ENCODE peak calls at places on chromosomes 11 and 22, in ten cellular contexts. N, X, P, R, E, D, Z, G, V and L are unnamed samples.

GRCh38 chr11:75577198-75577597 is 15.1 kb downstream of the SERPINH1 start:
- DNase-seq in N (no peak), X (no peak), P (no peak), R (peak), E (peak), D (no peak), Z (peak), G (peak), V (peak), L (peak)

GRCh38 chr22:19747574-19747973 is 13.0 kb upstream of the TBX1 start:
- DNase-seq in N (no peak), X (no peak), P (no peak), R (no peak), E (no peak), D (no peak), Z (no peak), G (no peak), V (no peak), L (no peak)

GRCh38 chr11:9565822-9566560 is 7.5 kb upstream of the WEE1 start:
- DNase-seq in N (peak), X (peak), P (no peak), R (peak), E (peak), D (peak), Z (peak), G (peak), V (no peak), L (peak)

GRCh38 chr11:62851807-62852522 is 12.6 kb upstream of the WDR74 start:
- DNase-seq in N (no peak), X (peak), P (no peak), R (no peak), E (no peak), D (no peak), Z (no peak), G (no peak), V (no peak), L (no peak)

GRCh38 chr11:57248780-57249383 is 11.8 kb upstream of the APLNR start:
- DNase-seq in N (peak), X (peak), P (peak), R (peak), E (peak), D (peak), Z (peak), G (peak), V (peak), L (peak)

GRCh38 chr11:26841818-26842457 is 120.1 kb upstream of the SLC5A12 start:
- DNase-seq in N (no peak), X (no peak), P (no peak), R (no peak), E (no peak), D (no peak), Z (peak), G (no peak), V (no peak), L (no peak)

GRCh38 chr11:5596611-5597201 is at the start of gene TRIM6:
- DNase-seq in N (peak), X (no peak), P (peak), R (peak), E (peak), D (no peak), Z (peak), G (peak), V (peak), L (peak)

GRCh38 chr11:66981976-66982578 is 7.0 kb downstream of the C11orf86 start:
- DNase-seq in N (peak), X (peak), P (no peak), R (peak), E (peak), D (peak), Z (peak), G (peak), V (peak), L (peak)

GRCh38 chr11:67154726-67155125 is 35.7 kb downstream of the KDM2A start:
- DNase-seq in N (no peak), X (no peak), P (no peak), R (no peak), E (no peak), D (no peak), Z (no peak), G (no peak), V (no peak), L (no peak)

GRCh38 chr11:119832536-119832935 is 103.5 kb upstream of the NECTIN1 start:
- DNase-seq in N (no peak), X (peak), P (no peak), R (no peak), E (peak), D (peak), Z (peak), G (peak), V (peak), L (peak)

GRCh38 chr11:115194798-115195101 is 309.5 kb downstream of the CADM1 start:
- DNase-seq in N (no peak), X (no peak), P (no peak), R (no peak), E (no peak), D (no peak), Z (peak), G (no peak), V (no peak), L (no peak)

GRCh38 chr11:14012836-14013235 is 50.3 kb downstream of the SPON1 start:
- DNase-seq in N (no peak), X (no peak), P (no peak), R (no peak), E (no peak), D (no peak), Z (peak), G (no peak), V (no peak), L (no peak)

GRCh38 chr11:115168229-115168671 is 336.0 kb downstream of the CADM1 start:
- DNase-seq in N (peak), X (no peak), P (no peak), R (no peak), E (no peak), D (no peak), Z (no peak), G (no peak), V (no peak), L (no peak)

GRCh38 chr11:133907841-133908241 is 48.9 kb downstream of the IGSF9B start:
- DNase-seq in N (no peak), X (no peak), P (peak), R (no peak), E (no peak), D (no peak), Z (no peak), G (no peak), V (no peak), L (no peak)

GRCh38 chr11:12053606-12054361 is 45.4 kb upstream of the DKK3 start:
- DNase-seq in N (no peak), X (no peak), P (no peak), R (no peak), E (no peak), D (no peak), Z (peak), G (no peak), V (no peak), L (no peak)

GRCh38 chr11:69293819-69294505 is at the start of gene MYEOV:
- DNase-seq in N (no peak), X (peak), P (peak), R (peak), E (peak), D (no peak), Z (no peak), G (peak), V (no peak), L (no peak)

GRCh38 chr22:24108073-24108472 is 73.2 kb upstream of the SUSD2 start:
- DNase-seq in N (no peak), X (no peak), P (no peak), R (no peak), E (no peak), D (no peak), Z (no peak), G (no peak), V (no peak), L (no peak)

GRCh38 chr11:17602105-17603001 is 55.3 kb downstream of the OTOG start:
- DNase-seq in N (no peak), X (no peak), P (peak), R (no peak), E (peak), D (no peak), Z (no peak), G (no peak), V (no peak), L (no peak)

GRCh38 chr11:6568191-6568918 is 35.1 kb downstream of the RRP8 start:
- DNase-seq in N (peak), X (no peak), P (no peak), R (peak), E (peak), D (no peak), Z (peak), G (no peak), V (peak), L (peak)

GRCh38 chr22:27682438-27682837 is 119.1 kb downstream of the MN1 start:
- DNase-seq in N (no peak), X (no peak), P (no peak), R (no peak), E (no peak), D (no peak), Z (no peak), G (no peak), V (no peak), L (no peak)

GRCh38 chr11:121881806-121882205 is 234.2 kb downstream of the BLID start:
- DNase-seq in N (no peak), X (no peak), P (no peak), R (no peak), E (no peak), D (no peak), Z (peak), G (no peak), V (no peak), L (no peak)

GRCh38 chr22:45033136-45033535 is 23.3 kb upstream of the PHF21B start:
- DNase-seq in N (no peak), X (no peak), P (no peak), R (no peak), E (no peak), D (no peak), Z (no peak), G (no peak), V (no peak), L (no peak)

GRCh38 chr11:34044664-34045485 is 6.7 kb upstream of the CAPRIN1 start:
- DNase-seq in N (no peak), X (no peak), P (no peak), R (peak), E (no peak), D (peak), Z (peak), G (no peak), V (no peak), L (peak)

GRCh38 chr11:110106713-110107274 is 13.6 kb downstream of the ZC3H12C start:
- DNase-seq in N (no peak), X (no peak), P (no peak), R (no peak), E (no peak), D (no peak), Z (no peak), G (no peak), V (no peak), L (no peak)
- TF ChIP-seq POLR2A in N (no peak), X (no peak), P (no peak), R (no peak), E (no peak), D (no peak), Z (no peak), G (no peak), V (no peak), L (no peak)

DNA sequence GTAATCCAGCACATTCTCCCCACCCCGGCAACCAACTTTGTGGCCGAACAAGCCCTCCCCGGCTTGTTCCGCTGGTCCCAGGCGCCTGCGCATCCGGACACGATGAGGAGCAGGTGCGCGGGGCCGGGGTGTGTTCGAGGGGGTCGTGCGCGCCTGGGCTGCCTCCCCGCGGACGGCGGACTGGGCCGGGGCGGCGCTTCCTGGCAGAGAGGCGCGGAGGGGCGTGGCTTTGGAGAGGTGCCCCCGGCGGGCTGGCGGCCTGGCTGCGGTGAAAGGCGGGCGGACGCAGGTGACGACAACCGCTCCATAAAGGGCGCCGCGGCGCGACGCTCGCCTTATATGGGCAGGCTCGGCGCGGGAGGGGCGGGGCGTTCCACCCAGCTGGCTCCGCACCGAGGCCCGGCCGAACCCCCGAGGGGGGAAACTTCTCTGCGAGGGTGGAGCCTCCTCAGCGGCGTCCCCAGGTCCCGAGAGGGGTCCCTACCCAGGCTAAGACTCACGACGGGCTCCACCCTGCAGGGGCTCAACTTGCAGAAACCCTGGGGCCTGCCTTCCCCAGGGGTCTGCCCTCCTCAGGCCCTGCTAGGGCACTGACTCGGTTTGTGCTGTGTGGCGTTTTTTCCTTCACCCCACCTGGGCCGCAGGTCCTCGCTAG is 26.4 kb downstream of the TXN2 start:
- DNase-seq in N (peak), X (no peak), P (peak), R (peak), E (peak), D (peak), Z (peak), G (peak), V (peak), L (peak)
- TF ChIP-seq POLR2A in N (peak), X (no peak), P (no peak), R (peak), E (no peak), D (no peak), Z (no peak), G (peak), V (peak), L (peak)

DNA sequence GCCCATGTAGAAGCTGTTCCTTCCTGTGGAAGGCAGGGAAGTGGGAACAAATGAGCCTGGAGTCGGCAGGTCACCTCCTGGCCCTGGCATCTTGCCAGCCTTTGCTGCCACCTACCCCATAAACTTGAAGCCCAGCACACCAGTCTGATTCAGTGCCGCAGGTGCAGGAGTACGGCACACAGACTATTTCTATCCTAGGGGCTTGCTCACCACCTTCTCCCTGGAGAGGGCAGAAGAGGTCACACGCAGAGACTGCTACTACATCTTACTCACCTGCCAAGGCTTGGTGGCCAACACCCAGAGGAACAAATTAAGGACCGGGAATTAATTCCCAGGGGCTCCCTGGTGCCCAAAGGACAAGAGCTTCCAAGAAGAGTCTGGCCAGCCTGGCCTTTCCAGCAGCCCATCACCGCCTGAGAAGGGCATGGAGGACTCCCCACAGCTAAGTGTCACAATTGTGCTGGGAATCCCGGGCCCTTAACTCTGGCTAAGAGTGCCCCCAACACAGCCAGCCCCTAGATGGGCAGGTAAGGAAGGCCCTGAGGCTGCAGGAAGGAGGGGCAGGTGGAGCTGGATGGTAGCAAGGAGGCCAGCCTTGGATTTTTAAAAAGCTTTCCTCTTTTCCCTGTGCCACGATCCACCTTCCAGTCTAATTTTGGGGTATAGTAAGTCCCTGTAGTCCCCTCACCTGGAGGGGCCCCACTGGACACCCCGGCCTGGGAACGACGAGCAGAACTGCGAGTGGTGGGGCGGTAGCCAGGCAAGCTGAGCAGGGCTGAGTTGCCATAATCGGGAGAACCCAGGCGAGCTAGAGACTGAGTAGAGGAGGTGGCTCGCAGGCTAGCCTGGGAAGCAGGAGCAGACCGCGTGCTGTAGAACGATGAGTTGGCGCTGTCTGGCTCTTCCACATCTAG is 6.9 kb downstream of the IL18BP start:
- DNase-seq in N (no peak), X (no peak), P (no peak), R (no peak), E (no peak), D (no peak), Z (no peak), G (no peak), V (no peak), L (no peak)
- TF ChIP-seq POLR2A in N (no peak), X (no peak), P (no peak), R (no peak), E (no peak), D (no peak), Z (no peak), G (no peak), V (no peak), L (no peak)

DNA sequence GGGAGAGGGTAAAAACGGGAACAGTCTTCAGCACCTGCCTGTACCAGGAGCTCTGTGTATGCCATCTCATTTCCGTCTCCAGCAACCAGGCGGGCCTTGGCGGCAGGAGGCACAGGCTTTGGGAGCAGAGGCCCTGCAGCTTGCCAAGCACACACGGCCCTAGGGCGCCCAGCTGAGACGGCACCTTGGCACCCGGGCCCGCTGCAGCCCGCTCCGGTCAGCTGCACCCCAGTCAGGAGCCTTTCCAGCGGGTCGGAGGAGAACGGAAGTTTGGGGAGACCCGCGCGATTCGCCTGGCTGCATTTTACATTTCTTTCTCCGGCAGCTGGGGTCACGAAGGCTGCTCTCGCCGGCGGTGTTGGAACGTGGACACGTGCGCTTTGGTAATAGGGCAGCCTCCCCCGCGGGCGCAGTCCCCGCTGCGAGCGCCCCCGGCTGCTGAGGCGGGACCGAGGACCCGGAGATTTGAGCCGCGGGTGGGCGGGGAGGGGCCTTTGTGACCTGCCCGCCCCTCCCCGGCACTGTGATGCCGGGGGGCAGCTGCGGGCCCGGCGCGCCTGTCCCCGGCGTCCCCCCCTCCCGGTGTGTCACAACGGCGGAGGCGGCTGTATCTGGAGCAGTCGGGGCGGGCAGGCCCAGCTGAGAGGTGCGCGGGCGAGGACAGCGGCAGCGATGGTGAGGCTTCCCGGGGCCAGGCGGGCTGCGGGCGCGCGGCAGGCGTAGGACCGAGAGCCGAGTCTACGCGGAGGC is at the start of gene TUBA8:
- DNase-seq in N (peak), X (no peak), P (peak), R (no peak), E (peak), D (peak), Z (peak), G (peak), V (peak), L (peak)
- TF ChIP-seq POLR2A in N (peak), X (no peak), P (no peak), R (no peak), E (no peak), D (no peak), Z (no peak), G (no peak), V (no peak), L (peak)

DNA sequence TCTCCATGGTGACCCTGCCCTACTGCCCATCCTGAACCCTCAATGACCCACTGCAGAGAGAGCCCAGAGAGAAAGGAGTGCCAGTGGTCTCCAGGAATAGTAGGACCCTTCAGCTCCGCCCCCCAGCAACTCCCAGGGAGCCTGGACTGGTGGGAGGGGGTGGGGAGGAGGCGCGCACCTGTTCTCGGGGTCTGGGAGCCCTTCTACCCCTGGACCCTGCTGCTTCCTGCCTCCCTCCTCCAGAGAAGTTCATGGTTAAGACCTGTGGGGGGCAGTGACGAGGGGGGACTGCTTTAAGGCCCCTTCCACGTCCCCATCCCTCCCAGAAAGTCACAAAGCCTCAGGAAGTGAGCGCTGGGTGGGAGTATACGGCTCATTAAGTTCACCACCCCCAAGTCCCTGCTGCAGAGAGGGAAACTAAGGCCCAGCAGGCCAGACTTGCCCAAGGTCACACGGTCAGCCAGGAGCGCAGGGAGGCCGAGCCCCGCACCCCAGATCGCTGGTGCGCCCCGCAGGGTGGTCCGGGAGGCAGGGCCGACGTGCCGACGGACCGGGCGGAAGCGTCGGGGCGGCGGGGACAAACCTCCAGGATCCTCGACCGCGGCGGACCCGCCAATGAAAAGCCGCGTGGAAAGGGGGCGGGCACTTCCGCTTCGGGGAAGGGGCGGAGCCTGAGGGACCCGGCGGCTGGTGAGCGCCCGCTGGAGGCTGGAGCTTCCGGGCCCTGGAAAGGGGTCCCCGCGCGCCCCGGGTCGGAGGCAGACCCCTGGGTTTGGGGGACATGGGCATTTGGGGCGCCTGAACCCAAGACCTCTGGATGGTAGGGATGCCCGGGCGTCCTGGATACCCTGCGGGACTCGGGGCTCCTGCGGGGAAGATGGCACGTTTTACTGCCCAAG is at the start of the genes NUDT22 and TRPT1:
- DNase-seq in N (peak), X (peak), P (peak), R (peak), E (peak), D (peak), Z (peak), G (peak), V (peak), L (peak)
- TF ChIP-seq POLR2A in N (peak), X (peak), P (peak), R (peak), E (no peak), D (no peak), Z (peak), G (peak), V (peak), L (peak)